ENCODE peak calls at places on chromosomes 7 and 10, in six cellular contexts. T is AG04449; U is T-cell; H is fibroblast of pulmonary artery; Q is activated CD4-positive, alpha-beta T cell treated with anti-CD3 and anti-CD28 coated beads, Interleukin-2, amount 50 U/mL, for 1 hour; B is RWPE1. P is an unnamed sample.

GRCh38 chr10:127736222-127736914 is 617 bp upstream of the FOXI2 start:
- DNase-seq in T (no peak), U (no peak), H (no peak), Q (no peak), B (no peak), P (no peak)

GRCh38 chr7:44348300-44348699 is 22.9 kb upstream of the CAMK2B start:
- DNase-seq in T (no peak), U (no peak), H (peak; percentile 62), Q (no peak), B (no peak), P (no peak)

GRCh38 chr10:52400564-52400963 is 86.5 kb downstream of the DKK1 start:
- DNase-seq in T (no peak), U (no peak), H (peak; percentile 58), Q (no peak), B (no peak), P (peak; percentile 16)

GRCh38 chr7:126361183-126361582 is 891.6 kb downstream of the GRM8 start:
- DNase-seq in T (no peak), U (no peak), H (no peak), Q (no peak), B (no peak), P (no peak)

GRCh38 chr7:131879424-131879823 is 323.0 kb upstream of the PODXL start:
- DNase-seq in T (no peak), U (no peak), H (no peak), Q (no peak), B (no peak), P (no peak)

GRCh38 chr7:20783131-20783715 is 3.5 kb downstream of the SP8 start:
- DNase-seq in T (no peak), U (no peak), H (no peak), Q (no peak), B (no peak), P (no peak)

GRCh38 chr10:56844939-56845529 is 484.0 kb upstream of the ZWINT start:
- DNase-seq in T (no peak), U (no peak), H (no peak), Q (no peak), B (no peak), P (no peak)

GRCh38 chr10:88238515-88238914 is 344.6 kb downstream of the RNLS start:
- DNase-seq in T (no peak), U (no peak), H (no peak), Q (no peak), B (no peak), P (no peak)

GRCh38 chr7:50488379-50488778 is 38.2 kb upstream of the FIGNL1 start:
- DNase-seq in T (no peak), U (no peak), H (no peak), Q (no peak), B (no peak), P (no peak)

GRCh38 chr10:2856598-2856997 is 210.8 kb upstream of the PFKP start:
- DNase-seq in T (no peak), U (no peak), H (no peak), Q (no peak), B (peak; percentile 8), P (peak; percentile 21)

GRCh38 chr10:19546224-19546623 is 270.0 kb upstream of the PLXDC2 start:
- DNase-seq in T (no peak), U (no peak), H (no peak), Q (no peak), B (no peak), P (no peak)

P was measured in mammary epithelial cell.